ENCODE peak calls at places on chromosomes 1 and 21, in seven cellular contexts. N is EL, X is amniotic stem cell, R is hypothalamus, G is cardiac muscle cell, U is heart right ventricle, O is upper lobe of right lung. Y is an unnamed sample.
A peak's percentile ranks its signal among the peaks of the same experiment; 100 is the strongest.

GRCh38 chr1:59672851-59673574 is 141.7 kb upstream of the HOOK1 start:
- DNase-seq in G (peak; percentile 75), X (no peak), N (peak; percentile 86), U (no peak), O (peak; percentile 71), R (no peak), Y (no peak)

GRCh38 chr1:154750681-154751665 is 119.1 kb downstream of the KCNN3 start:
- DNase-seq in N (no peak), G (no peak), R (no peak), X (no peak), U (no peak), O (no peak), Y (no peak)

GRCh38 chr1:171455967-171456366 is 29.4 kb upstream of the PRRC2C start:
- DNase-seq in R (no peak), X (no peak), U (no peak), N (no peak), G (no peak), O (no peak), Y (no peak)

GRCh38 chr1:231899713-231900112 is 273.1 kb downstream of the DISC1 start:
- DNase-seq in O (no peak), G (no peak), N (no peak), R (no peak), X (no peak), U (no peak), Y (no peak)

GRCh38 chr1:179709841-179710329 is 33.2 kb upstream of the FAM163A start:
- DNase-seq in G (peak; percentile 96), O (no peak), R (no peak), N (peak; percentile 11), X (no peak), U (peak; percentile 18), Y (peak; percentile 30)

GRCh38 chr21:34004013-34004938 is 69.1 kb upstream of the MRPS6 start:
- DNase-seq in G (no peak), U (no peak), X (no peak), R (no peak), O (no peak), N (no peak), Y (peak; percentile 37)

GRCh38 chr1:180548686-180549326 is 10.0 kb upstream of the OVAAL start:
- DNase-seq in N (no peak), U (no peak), G (no peak), R (no peak), O (no peak), X (no peak), Y (no peak)

GRCh38 chr1:90826834-90827233 is 109.7 kb upstream of the BARHL2 start:
- DNase-seq in O (no peak), G (no peak), U (no peak), R (no peak), X (no peak), N (no peak), Y (no peak)

GRCh38 chr1:112701227-112702066 is 5.5 kb downstream of the RHOC start:
- DNase-seq in O (no peak), R (no peak), N (no peak), U (no peak), X (no peak), G (no peak), Y (no peak)

GRCh38 chr1:202968895-202969295 is 1.8 kb upstream of the CYB5R1 start:
- DNase-seq in G (peak; percentile 74), X (peak; percentile 9), U (no peak), N (peak; percentile 69), R (peak; percentile 11), O (no peak), Y (peak; percentile 45)

GRCh38 chr1:171645553-171646336 is 6.7 kb downstream of the MYOC start:
- DNase-seq in N (peak; percentile 38), U (peak; percentile 66), G (peak; percentile 76), X (no peak), O (no peak), R (peak; percentile 17), Y (peak; percentile 60)

GRCh38 chr1:143720087-143721023 is 251.4 kb downstream of the FAM72C start:
- DNase-seq in X (no peak), N (peak; percentile 44), R (peak; percentile 1), G (peak; percentile 61), O (peak; percentile 76), U (no peak), Y (peak; percentile 37)

GRCh38 chr1:97797403-97798183 is 123.2 kb downstream of the DPYD start:
- DNase-seq in U (peak; percentile 23), X (no peak), N (peak; percentile 5), R (no peak), G (peak; percentile 54), O (no peak), Y (peak; percentile 27)

GRCh38 chr1:8422439-8423133 is 104.7 kb downstream of the SLC45A1 start:
- DNase-seq in U (peak; percentile 33), G (peak; percentile 62), X (no peak), R (no peak), O (no peak), N (peak; percentile 26), Y (no peak)

GRCh38 chr1:99003911-99004269 is 771 bp downstream of the PLPPR5 start:
- DNase-seq in R (no peak), U (no peak), N (no peak), O (no peak), G (no peak), X (no peak), Y (no peak)